ENCODE peak calls at places on chromosomes 5 and 9, in ten cellular contexts. M, A, Q, L, O, P, F, W, X and Y are unnamed samples.

GRCh38 chr5:157816682-157817268 is 42.2 kb downstream of the CLINT1 start:
- DNase-seq in M (peak), A (no peak), Q (peak), L (no peak), O (peak), P (no peak), F (no peak), W (no peak), X (no peak), Y (no peak)

GRCh38 chr9:36407122-36407723 is 7.2 kb upstream of the RNF38 start:
- DNase-seq in M (peak), A (peak), Q (peak), L (peak), O (peak), P (peak), F (peak), W (no peak), X (peak), Y (peak)

GRCh38 chr5:107670927-107671741 is at the start of gene EFNA5:
- DNase-seq in M (peak), A (peak), Q (peak), L (peak), O (peak), P (peak), F (no peak), W (peak), X (no peak), Y (peak)

GRCh38 chr5:170606939-170607338 is 103.1 kb downstream of the KCNIP1 start:
- DNase-seq in M (no peak), A (no peak), Q (no peak), L (no peak), O (no peak), P (no peak), F (no peak), W (no peak), X (no peak), Y (no peak)

GRCh38 chr9:68933434-68934318 is 80.2 kb downstream of the PRKACG start:
- DNase-seq in M (no peak), A (no peak), Q (no peak), L (no peak), O (no peak), P (no peak), F (no peak), W (no peak), X (no peak), Y (no peak)

GRCh38 chr9:4495537-4495936 is 5.3 kb downstream of the SLC1A1 start:
- DNase-seq in M (no peak), A (no peak), Q (no peak), L (no peak), O (no peak), P (no peak), F (no peak), W (no peak), X (no peak), Y (no peak)

GRCh38 chr5:95803271-95804148 is 19.0 kb downstream of the GLRX start:
- DNase-seq in M (no peak), A (no peak), Q (no peak), L (no peak), O (no peak), P (no peak), F (no peak), W (no peak), X (no peak), Y (no peak)

GRCh38 chr5:113267361-113267900 is 167.4 kb downstream of the TSSK1B start:
- DNase-seq in M (no peak), A (no peak), Q (no peak), L (no peak), O (no peak), P (no peak), F (no peak), W (no peak), X (no peak), Y (no peak)

GRCh38 chr9:135791431-135792267 is 89.7 kb downstream of the KCNT1 start:
- DNase-seq in M (no peak), A (no peak), Q (no peak), L (no peak), O (no peak), P (no peak), F (no peak), W (no peak), X (no peak), Y (no peak)

GRCh38 chr9:136901516-136902258 is 15.4 kb downstream of the TRAF2 start:
- DNase-seq in M (peak), A (no peak), Q (peak), L (no peak), O (peak), P (peak), F (peak), W (no peak), X (no peak), Y (peak)

GRCh38 chr9:4362281-4362680 is 62.4 kb upstream of the GLIS3 start:
- DNase-seq in M (no peak), A (no peak), Q (no peak), L (no peak), O (no peak), P (no peak), F (no peak), W (no peak), X (no peak), Y (no peak)

GRCh38 chr5:154207204-154207603 is 16.7 kb downstream of the GALNT10 start:
- DNase-seq in M (no peak), A (no peak), Q (no peak), L (no peak), O (no peak), P (no peak), F (no peak), W (no peak), X (no peak), Y (no peak)

GRCh38 chr5:157862183-157862851 is 3.4 kb upstream of the CLINT1 start:
- DNase-seq in M (no peak), A (no peak), Q (no peak), L (no peak), O (no peak), P (no peak), F (no peak), W (no peak), X (no peak), Y (no peak)

GRCh38 chr5:154273028-154273617 is 82.6 kb downstream of the GALNT10 start:
- DNase-seq in M (peak), A (peak), Q (peak), L (peak), O (peak), P (no peak), F (no peak), W (no peak), X (no peak), Y (no peak)

GRCh38 chr5:33049845-33050244 is 338.7 kb downstream of the NPR3 start:
- DNase-seq in M (peak), A (no peak), Q (peak), L (no peak), O (peak), P (no peak), F (no peak), W (peak), X (peak), Y (no peak)

GRCh38 chr9:34556231-34556525 is 33.3 kb downstream of the CNTFR start:
- DNase-seq in M (no peak), A (no peak), Q (no peak), L (no peak), O (no peak), P (no peak), F (no peak), W (no peak), X (no peak), Y (no peak)

GRCh38 chr5:153496835-153497234 is 6.4 kb downstream of the GRIA1 start:
- DNase-seq in M (peak), A (no peak), Q (peak), L (no peak), O (peak), P (no peak), F (no peak), W (no peak), X (no peak), Y (no peak)

GRCh38 chr9:23769307-23769935 is 56.6 kb downstream of the ELAVL2 start:
- DNase-seq in M (peak), A (no peak), Q (peak), L (no peak), O (no peak), P (no peak), F (no peak), W (no peak), X (no peak), Y (no peak)

GRCh38 chr5:139468421-139468931 is 2.3 kb upstream of the SMIM33 start:
- DNase-seq in M (no peak), A (no peak), Q (no peak), L (no peak), O (no peak), P (no peak), F (no peak), W (no peak), X (no peak), Y (no peak)
- TF ChIP-seq CTCF in M (peak), A (no peak), Q (no peak), L (no peak), O (no peak), P (no peak), F (no peak), W (no peak), X (peak), Y (no peak)

GRCh38 chr9:129617167-129617566 is 3.7 kb downstream of the C9orf50 start:
- DNase-seq in M (peak), A (peak), Q (peak), L (no peak), O (peak), P (no peak), F (no peak), W (peak), X (no peak), Y (no peak)
- TF ChIP-seq CTCF in M (peak), A (peak), Q (peak), L (no peak), O (peak), P (no peak), F (no peak), W (peak), X (peak), Y (peak)

GRCh38 chr5:127299678-127300077 is 9.1 kb downstream of the MEGF10 start:
- DNase-seq in M (no peak), A (no peak), Q (no peak), L (no peak), O (no peak), P (no peak), F (no peak), W (no peak), X (no peak), Y (no peak)

GRCh38 chr5:127296321-127296720 is 5.7 kb downstream of the MEGF10 start:
- DNase-seq in M (peak), A (no peak), Q (peak), L (no peak), O (peak), P (no peak), F (no peak), W (no peak), X (no peak), Y (no peak)

GRCh38 chr5:127298623-127299022 is 8.0 kb downstream of the MEGF10 start:
- DNase-seq in M (no peak), A (peak), Q (no peak), L (no peak), O (no peak), P (no peak), F (no peak), W (no peak), X (no peak), Y (no peak)

GRCh38 chr5:127297348-127298035 is 6.9 kb downstream of the MEGF10 start:
- DNase-seq in M (no peak), A (no peak), Q (no peak), L (no peak), O (no peak), P (no peak), F (no peak), W (no peak), X (no peak), Y (no peak)

GRCh38 chr5:127298036-127298429 is 7.4 kb downstream of the MEGF10 start:
- DNase-seq in M (no peak), A (no peak), Q (no peak), L (no peak), O (no peak), P (no peak), F (no peak), W (no peak), X (no peak), Y (no peak)
- TF ChIP-seq CTCF in M (no peak), A (no peak), Q (no peak), L (no peak), O (no peak), P (no peak), F (no peak), W (no peak), X (no peak), Y (no peak)

GRCh38 chr9:75855509-75855908 is 35.0 kb upstream of the PCSK5 start:
- DNase-seq in M (peak), A (no peak), Q (peak), L (peak), O (peak), P (no peak), F (no peak), W (no peak), X (peak), Y (peak)
- TF ChIP-seq CTCF in M (peak), A (peak), Q (peak), L (peak), O (peak), P (peak), F (peak), W (peak), X (no peak), Y (peak)

GRCh38 chr5:115568668-115569067 is 24.1 kb upstream of the FEM1C start:
- DNase-seq in M (no peak), A (no peak), Q (no peak), L (no peak), O (no peak), P (no peak), F (no peak), W (no peak), X (no peak), Y (no peak)

GRCh38 chr5:115561176-115561575 is 16.6 kb upstream of the FEM1C start:
- DNase-seq in M (no peak), A (no peak), Q (no peak), L (no peak), O (no peak), P (no peak), F (no peak), W (no peak), X (no peak), Y (no peak)

GRCh38 chr5:115559524-115559923 is 14.9 kb upstream of the FEM1C start:
- DNase-seq in M (peak), A (no peak), Q (peak), L (no peak), O (no peak), P (no peak), F (no peak), W (no peak), X (no peak), Y (no peak)

DNA sequence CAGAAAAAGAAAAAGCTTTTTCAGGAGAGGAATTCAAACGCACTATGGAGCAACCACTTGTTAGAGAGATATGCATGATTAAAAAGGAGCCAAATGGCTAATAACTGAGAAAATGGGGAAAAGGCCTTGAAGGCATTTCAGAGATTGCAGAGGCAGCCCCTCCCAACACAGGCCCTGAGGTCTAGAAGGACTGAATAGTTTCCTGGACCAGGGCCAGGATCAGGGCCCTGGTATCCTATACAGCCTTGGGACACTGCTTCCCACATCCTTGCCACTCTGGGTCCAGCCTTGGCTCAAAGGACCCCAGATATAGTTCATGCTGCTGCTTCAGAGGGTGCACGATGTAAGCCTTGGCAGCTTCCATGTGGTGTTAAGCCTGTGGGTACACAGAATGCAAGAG is 20.7 kb upstream of the FEM1C start:
- DNase-seq in M (no peak), A (no peak), Q (no peak), L (no peak), O (no peak), P (no peak), F (no peak), W (no peak), X (no peak), Y (no peak)
- TF ChIP-seq CTCF in M (no peak), A (no peak), Q (no peak), L (no peak), O (no peak), P (no peak), F (no peak), W (no peak), X (no peak), Y (no peak)

GRCh38 chr5:121018004-121018403 is 553.9 kb downstream of the PRR16 start:
- DNase-seq in M (no peak), A (no peak), Q (no peak), L (no peak), O (no peak), P (no peak), F (no peak), W (no peak), X (no peak), Y (no peak)
- TF ChIP-seq CTCF in M (no peak), A (no peak), Q (no peak), L (no peak), O (no peak), P (no peak), F (no peak), W (no peak), X (no peak), Y (no peak)

DNA sequence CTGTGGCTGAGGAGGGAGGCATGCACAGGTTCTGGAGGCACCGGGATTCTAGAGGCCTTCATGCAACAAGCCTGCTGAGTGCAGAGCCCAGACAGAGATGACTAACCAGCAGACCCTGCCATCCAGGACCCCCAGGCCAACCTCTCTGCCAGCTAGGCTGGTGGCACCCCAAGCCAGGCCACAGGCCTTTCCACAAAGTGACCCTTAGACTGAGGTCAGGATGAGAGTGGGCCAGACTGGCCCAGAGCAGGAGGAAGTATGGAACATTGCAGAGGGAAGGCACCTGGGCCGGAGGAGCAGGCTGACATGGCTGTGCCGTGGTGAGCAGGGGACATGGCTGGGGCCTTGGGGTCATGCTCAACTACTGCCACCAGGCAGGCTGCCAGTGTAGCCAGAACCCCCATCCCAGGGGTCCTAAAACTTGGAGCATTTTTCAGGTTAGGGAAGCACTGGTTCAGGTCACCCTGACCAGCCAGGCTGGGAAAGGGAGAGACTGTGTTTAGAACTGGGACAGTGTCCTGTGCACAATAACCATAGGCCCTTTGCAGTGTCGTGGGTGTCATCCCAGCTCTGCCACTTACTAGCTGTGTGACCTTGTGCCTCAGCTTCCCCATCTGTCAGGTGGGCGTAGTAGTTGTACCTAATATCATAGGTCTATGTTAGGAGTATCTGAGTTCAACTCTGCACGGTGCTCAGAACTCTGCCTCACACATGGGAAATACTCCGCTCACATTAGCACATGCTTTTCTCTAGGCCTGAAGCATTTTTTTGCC is 17.3 kb downstream of the TCF7 start:
- DNase-seq in M (no peak), A (no peak), Q (no peak), L (no peak), O (no peak), P (peak), F (no peak), W (peak), X (no peak), Y (no peak)
- TF ChIP-seq CTCF in M (no peak), A (no peak), Q (no peak), L (no peak), O (no peak), P (no peak), F (no peak), W (no peak), X (no peak), Y (no peak)

GRCh38 chr9:88702985-88703384 is 168.0 kb downstream of the NXNL2 start:
- DNase-seq in M (no peak), A (no peak), Q (no peak), L (no peak), O (no peak), P (no peak), F (no peak), W (no peak), X (no peak), Y (no peak)

GRCh38 chr9:88711719-88712118 is 176.7 kb downstream of the NXNL2 start:
- DNase-seq in M (no peak), A (no peak), Q (no peak), L (no peak), O (no peak), P (no peak), F (no peak), W (no peak), X (no peak), Y (no peak)

GRCh38 chr9:88710449-88710848 is 175.5 kb downstream of the NXNL2 start:
- DNase-seq in M (peak), A (no peak), Q (no peak), L (no peak), O (no peak), P (no peak), F (no peak), W (no peak), X (no peak), Y (no peak)

DNA sequence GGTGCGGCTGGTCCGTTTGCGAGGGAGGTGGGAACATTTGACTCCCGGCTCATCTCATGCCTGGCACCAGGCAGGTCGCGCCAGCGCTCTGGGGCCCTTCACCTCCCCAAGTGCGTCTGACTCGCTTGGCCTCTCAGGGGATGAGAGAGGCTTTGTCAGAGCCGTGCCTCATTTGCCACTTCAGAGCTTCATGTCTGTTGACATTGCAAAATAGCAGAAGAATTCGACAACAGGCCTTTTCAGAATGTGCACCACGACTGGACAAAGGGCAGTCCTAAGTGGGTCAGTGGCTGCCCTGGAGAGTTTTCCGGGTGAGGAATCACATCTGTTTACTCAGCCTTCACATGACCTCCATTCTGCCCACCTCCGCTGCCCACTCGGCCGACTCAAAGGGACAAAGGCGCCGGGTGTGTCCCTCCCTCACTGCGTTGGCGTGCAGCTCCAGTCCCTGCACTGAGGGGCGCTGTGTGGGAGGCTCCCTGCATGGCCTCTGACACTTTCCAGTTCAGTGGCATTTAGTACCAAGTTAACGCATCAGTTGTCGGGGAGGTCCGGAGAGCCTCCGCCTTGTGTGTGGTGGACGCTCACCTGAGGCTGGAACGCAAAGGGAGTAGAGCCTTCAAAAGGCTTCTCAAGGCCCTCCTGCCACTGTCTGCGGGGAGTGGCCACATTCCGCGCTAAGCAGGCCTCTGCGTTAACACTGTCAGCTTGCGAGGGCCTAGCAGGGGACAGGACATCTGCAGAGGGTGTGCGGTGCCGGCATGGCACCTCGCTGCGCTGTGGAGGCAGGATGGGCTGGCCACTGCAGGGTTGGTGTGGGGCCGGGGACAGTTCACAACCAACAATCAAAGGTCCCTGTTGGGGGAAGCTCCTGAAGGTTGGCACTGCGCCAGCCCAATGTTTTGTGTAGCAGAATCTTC is 171.5 kb downstream of the NXNL2 start:
- DNase-seq in M (no peak), A (no peak), Q (no peak), L (no peak), O (no peak), P (no peak), F (no peak), W (peak), X (no peak), Y (no peak)
- TF ChIP-seq CTCF in M (no peak), A (no peak), Q (no peak), L (no peak), O (no peak), P (no peak), F (no peak), W (peak), X (no peak), Y (no peak)